ENCODE peak calls at places on chromosomes 1 and 21, in seven cellular contexts. One of them, this sample, is unnamed.

GRCh38 chr1:230029244-230029643 is 37.8 kb upstream of the GALNT2 start:
- DNase-seq in heart right ventricle: no peak
- DNase-seq in SK-N-SH: no peak
- DNase-seq in keratinocyte: no peak
- DNase-seq in astrocyte: no peak
- DNase-seq in A549: no peak
- DNase-seq in stomach: no peak
- DNase-seq in this sample: no peak

GRCh38 chr1:36024761-36025303 is 59.1 kb upstream of the TEKT2 start:
- DNase-seq in heart right ventricle: no peak
- DNase-seq in SK-N-SH: no peak
- DNase-seq in keratinocyte: no peak
- DNase-seq in astrocyte: no peak
- DNase-seq in A549: no peak
- DNase-seq in stomach: no peak
- DNase-seq in this sample: no peak

GRCh38 chr1:203307690-203308126 is 2.4 kb downstream of the BTG2 start:
- DNase-seq in heart right ventricle: no peak
- DNase-seq in SK-N-SH: no peak
- DNase-seq in keratinocyte: no peak
- DNase-seq in astrocyte: no peak
- DNase-seq in A549: no peak
- DNase-seq in stomach: no peak
- DNase-seq in this sample: peak; percentile 60

GRCh38 chr1:22018583-22019559 is 17.4 kb downstream of the CELA3A start:
- DNase-seq in heart right ventricle: no peak
- DNase-seq in SK-N-SH: no peak
- DNase-seq in keratinocyte: no peak
- DNase-seq in astrocyte: peak; percentile 85
- DNase-seq in A549: peak; percentile 66
- DNase-seq in stomach: peak; percentile 35
- DNase-seq in this sample: no peak

GRCh38 chr1:91924146-91924545 is 25.1 kb upstream of the BRDT start:
- DNase-seq in heart right ventricle: no peak
- DNase-seq in SK-N-SH: no peak
- DNase-seq in keratinocyte: no peak
- DNase-seq in astrocyte: peak; percentile 86
- DNase-seq in A549: peak; percentile 10
- DNase-seq in stomach: no peak
- DNase-seq in this sample: no peak

GRCh38 chr1:20604678-20605077 is 15.8 kb downstream of the CDA start:
- DNase-seq in heart right ventricle: no peak
- DNase-seq in SK-N-SH: no peak
- DNase-seq in keratinocyte: no peak
- DNase-seq in astrocyte: no peak
- DNase-seq in A549: peak; percentile 28
- DNase-seq in stomach: no peak
- DNase-seq in this sample: no peak

GRCh38 chr1:57112148-57112547 is 146.3 kb upstream of the C8B start:
- DNase-seq in heart right ventricle: no peak
- DNase-seq in SK-N-SH: no peak
- DNase-seq in keratinocyte: no peak
- DNase-seq in astrocyte: peak; percentile 51
- DNase-seq in A549: no peak
- DNase-seq in stomach: no peak
- DNase-seq in this sample: no peak

GRCh38 chr1:51421961-51422360 is 91.6 kb upstream of the TTC39A start:
- DNase-seq in heart right ventricle: no peak
- DNase-seq in SK-N-SH: peak; percentile 65
- DNase-seq in keratinocyte: no peak
- DNase-seq in astrocyte: peak; percentile 58
- DNase-seq in A549: peak; percentile 24
- DNase-seq in stomach: no peak
- DNase-seq in this sample: no peak

GRCh38 chr1:184745929-184746583 is 8.6 kb downstream of the EDEM3 start:
- DNase-seq in heart right ventricle: no peak
- DNase-seq in SK-N-SH: peak; percentile 60
- DNase-seq in keratinocyte: no peak
- DNase-seq in astrocyte: no peak
- DNase-seq in A549: no peak
- DNase-seq in stomach: no peak
- DNase-seq in this sample: no peak
- H3K4me1 ChIP-seq in heart right ventricle: peaks cover 3% of the 10 kb centered on the region
- H3K4me1 ChIP-seq in SK-N-SH: peaks cover 19% of the 10 kb centered on the region
- H3K4me1 ChIP-seq in keratinocyte: no peaks in the 10 kb centered on the region
- H3K4me1 ChIP-seq in astrocyte: no peaks in the 10 kb centered on the region
- H3K4me1 ChIP-seq in A549: peaks cover 13% of the 10 kb centered on the region
- H3K4me1 ChIP-seq in stomach: peaks cover 81% of the 10 kb centered on the region
- H3K4me1 ChIP-seq in this sample: peaks cover 14% of the 10 kb centered on the region

DNA sequence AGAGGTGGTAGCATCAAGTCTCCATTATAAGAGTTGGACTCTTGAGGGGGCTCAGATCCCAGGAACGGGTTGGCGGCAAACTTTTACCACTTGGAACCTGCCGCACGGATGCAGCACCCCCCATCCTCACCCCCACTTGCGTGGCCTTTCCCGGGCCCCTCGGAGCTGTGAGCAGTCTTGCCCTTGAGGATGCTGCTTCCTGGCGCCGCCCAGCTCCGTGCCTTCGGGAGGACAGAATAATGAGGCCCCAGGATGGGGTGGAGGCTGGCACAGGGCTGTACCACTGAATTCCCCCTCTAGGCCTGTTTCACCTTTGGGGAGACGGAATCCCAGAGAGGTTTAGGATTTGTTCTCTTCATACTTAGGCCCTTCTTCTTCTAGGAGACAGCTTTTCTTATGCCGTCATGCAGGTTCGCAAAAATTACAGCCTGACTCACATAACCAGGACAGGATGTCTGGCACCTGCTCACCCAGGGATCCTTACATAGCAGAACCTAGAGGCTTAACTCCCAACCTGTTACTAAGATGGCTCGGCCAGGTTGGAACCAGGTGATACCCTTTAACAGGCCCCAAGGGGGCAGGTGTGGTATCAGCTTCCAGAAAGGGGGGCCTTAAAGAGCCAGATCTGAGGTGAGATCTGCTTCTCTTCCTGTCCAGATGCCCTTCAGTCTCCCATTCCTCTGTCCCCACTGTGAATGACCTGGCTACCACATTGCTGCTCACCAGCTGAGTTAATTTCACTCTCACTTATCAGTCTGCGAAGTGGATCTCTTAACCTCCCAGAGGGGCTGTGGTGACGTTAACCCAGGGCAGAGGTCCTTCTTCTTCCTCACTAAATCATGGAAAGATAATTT is 1.5 kb downstream of the TRNP1 start:
- DNase-seq in heart right ventricle: no peak
- DNase-seq in SK-N-SH: no peak
- DNase-seq in keratinocyte: no peak
- DNase-seq in astrocyte: no peak
- DNase-seq in A549: no peak
- DNase-seq in stomach: no peak
- DNase-seq in this sample: no peak
- H3K4me1 ChIP-seq in heart right ventricle: peaks cover 24% of the 10 kb centered on the region
- H3K4me1 ChIP-seq in SK-N-SH: peaks cover 23% of the 10 kb centered on the region
- H3K4me1 ChIP-seq in keratinocyte: peaks cover 66% of the 10 kb centered on the region
- H3K4me1 ChIP-seq in astrocyte: peaks cover 58% of the 10 kb centered on the region
- H3K4me1 ChIP-seq in A549: peaks cover 64% of the 10 kb centered on the region
- H3K4me1 ChIP-seq in stomach: peaks cover 94% of the 10 kb centered on the region
- H3K4me1 ChIP-seq in this sample: peaks cover 66% of the 10 kb centered on the region

DNA sequence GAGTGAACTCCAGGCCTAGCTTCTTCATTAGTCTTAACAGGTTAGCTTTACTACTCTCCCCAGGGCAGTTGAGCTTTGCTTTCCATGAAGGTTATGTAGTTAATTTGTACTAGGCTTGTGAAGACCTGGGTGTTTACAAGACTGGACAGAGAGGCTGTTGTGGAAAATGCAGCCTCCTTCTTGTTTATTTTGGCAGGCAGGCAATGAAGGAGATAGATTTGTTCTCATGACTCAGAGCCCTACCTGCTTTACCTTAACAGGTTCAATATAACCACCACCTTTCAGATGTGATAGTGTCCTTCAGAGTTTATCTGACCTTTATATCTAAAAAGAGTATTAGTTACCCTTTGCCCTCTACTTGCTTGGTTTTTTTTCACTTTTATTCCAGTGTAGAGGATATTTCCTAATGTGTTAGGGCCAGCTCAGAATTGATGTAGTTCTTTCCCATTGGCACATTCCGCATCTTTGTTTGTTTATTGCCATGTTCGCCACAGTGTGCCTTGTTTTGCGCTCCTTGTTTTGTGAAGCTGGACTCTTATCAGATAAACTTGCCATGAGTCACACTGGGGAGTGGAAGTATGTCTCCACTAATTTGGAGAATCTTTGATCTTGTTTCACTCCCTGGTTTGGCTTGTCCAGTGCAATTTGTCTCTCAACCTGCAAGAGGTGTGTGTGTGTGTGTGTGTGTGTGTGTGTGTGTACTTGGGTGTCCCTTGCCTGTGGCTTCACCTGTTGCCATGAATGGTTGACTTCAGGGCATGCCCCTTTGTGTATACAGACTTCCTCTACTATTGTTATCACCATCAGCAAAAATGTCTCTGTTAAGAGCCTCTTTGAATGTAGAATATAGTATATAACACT is 87.4 kb upstream of the MACF1 start:
- DNase-seq in heart right ventricle: no peak
- DNase-seq in SK-N-SH: no peak
- DNase-seq in keratinocyte: no peak
- DNase-seq in astrocyte: peak; percentile 75
- DNase-seq in A549: no peak
- DNase-seq in stomach: no peak
- DNase-seq in this sample: no peak
- H3K4me1 ChIP-seq in heart right ventricle: no peaks in the 10 kb centered on the region
- H3K4me1 ChIP-seq in SK-N-SH: peaks cover 25% of the 10 kb centered on the region
- H3K4me1 ChIP-seq in keratinocyte: peaks cover 63% of the 10 kb centered on the region
- H3K4me1 ChIP-seq in astrocyte: peaks cover 26% of the 10 kb centered on the region
- H3K4me1 ChIP-seq in A549: peaks cover 42% of the 10 kb centered on the region
- H3K4me1 ChIP-seq in stomach: peaks cover 56% of the 10 kb centered on the region
- H3K4me1 ChIP-seq in this sample: peaks cover 57% of the 10 kb centered on the region

GRCh38 chr1:92924501-92924900 is 36.8 kb downstream of the DIPK1A start:
- DNase-seq in heart right ventricle: no peak
- DNase-seq in SK-N-SH: no peak
- DNase-seq in keratinocyte: no peak
- DNase-seq in astrocyte: no peak
- DNase-seq in A549: peak; percentile 49
- DNase-seq in stomach: no peak
- DNase-seq in this sample: no peak
- H3K4me1 ChIP-seq in heart right ventricle: no peaks in the 10 kb centered on the region
- H3K4me1 ChIP-seq in SK-N-SH: peaks cover 4% of the 10 kb centered on the region
- H3K4me1 ChIP-seq in keratinocyte: no peaks in the 10 kb centered on the region
- H3K4me1 ChIP-seq in astrocyte: no peaks in the 10 kb centered on the region
- H3K4me1 ChIP-seq in A549: peaks cover 33% of the 10 kb centered on the region
- H3K4me1 ChIP-seq in stomach: no peaks in the 10 kb centered on the region
- H3K4me1 ChIP-seq in this sample: no peaks in the 10 kb centered on the region

GRCh38 chr21:15054089-15054488 is 10.7 kb downstream of the NRIP1 start:
- DNase-seq in heart right ventricle: no peak
- DNase-seq in SK-N-SH: no peak
- DNase-seq in keratinocyte: no peak
- DNase-seq in astrocyte: no peak
- DNase-seq in A549: no peak
- DNase-seq in stomach: no peak
- DNase-seq in this sample: no peak
- H3K4me1 ChIP-seq in heart right ventricle: peaks cover 6% of the 10 kb centered on the region
- H3K4me1 ChIP-seq in SK-N-SH: no peaks in the 10 kb centered on the region
- H3K4me1 ChIP-seq in keratinocyte: no peaks in the 10 kb centered on the region
- H3K4me1 ChIP-seq in astrocyte: peaks cover 13% of the 10 kb centered on the region
- H3K4me1 ChIP-seq in A549: peaks cover 83% of the 10 kb centered on the region
- H3K4me1 ChIP-seq in stomach: peaks cover 98% of the 10 kb centered on the region
- H3K4me1 ChIP-seq in this sample: peaks cover 86% of the 10 kb centered on the region

DNA sequence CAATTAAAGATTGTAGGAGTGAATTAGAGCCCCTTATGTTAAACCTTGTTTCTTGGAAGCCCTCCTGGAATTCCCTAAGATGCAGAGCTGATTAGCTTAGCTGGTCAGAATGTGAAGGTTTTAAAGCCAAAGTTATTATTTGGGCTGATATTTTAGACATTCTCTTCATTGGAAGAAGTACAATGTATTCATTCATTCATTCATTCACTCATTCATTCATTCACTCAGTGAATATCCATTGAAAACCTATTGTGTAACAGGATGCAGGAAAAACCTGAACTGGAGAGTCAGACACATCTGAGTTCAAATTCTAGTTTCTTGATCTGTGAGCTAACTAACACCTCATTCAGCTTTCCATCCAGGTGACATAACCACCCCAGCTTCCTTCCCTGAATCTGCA is 29.7 kb downstream of the DDR2 start:
- DNase-seq in heart right ventricle: no peak
- DNase-seq in SK-N-SH: no peak
- DNase-seq in keratinocyte: no peak
- DNase-seq in astrocyte: no peak
- DNase-seq in A549: no peak
- DNase-seq in stomach: no peak
- DNase-seq in this sample: no peak
- H3K4me1 ChIP-seq in heart right ventricle: no peaks in the 10 kb centered on the region
- H3K4me1 ChIP-seq in SK-N-SH: peaks cover 84% of the 10 kb centered on the region
- H3K4me1 ChIP-seq in keratinocyte: no peaks in the 10 kb centered on the region
- H3K4me1 ChIP-seq in astrocyte: peaks cover 12% of the 10 kb centered on the region
- H3K4me1 ChIP-seq in A549: peaks cover 4% of the 10 kb centered on the region
- H3K4me1 ChIP-seq in stomach: peaks cover 19% of the 10 kb centered on the region
- H3K4me1 ChIP-seq in this sample: peaks cover 11% of the 10 kb centered on the region

GRCh38 chr1:169914534-169914933 is 20.8 kb upstream of the SCYL3 start:
- DNase-seq in heart right ventricle: no peak
- DNase-seq in SK-N-SH: no peak
- DNase-seq in keratinocyte: no peak
- DNase-seq in astrocyte: peak; percentile 59
- DNase-seq in A549: no peak
- DNase-seq in stomach: no peak
- DNase-seq in this sample: no peak
- H3K4me1 ChIP-seq in heart right ventricle: no peaks in the 10 kb centered on the region
- H3K4me1 ChIP-seq in SK-N-SH: peaks cover 11% of the 10 kb centered on the region
- H3K4me1 ChIP-seq in keratinocyte: peaks cover 14% of the 10 kb centered on the region
- H3K4me1 ChIP-seq in astrocyte: peaks cover 7% of the 10 kb centered on the region
- H3K4me1 ChIP-seq in A549: peaks cover 14% of the 10 kb centered on the region
- H3K4me1 ChIP-seq in stomach: no peaks in the 10 kb centered on the region
- H3K4me1 ChIP-seq in this sample: no peaks in the 10 kb centered on the region

GRCh38 chr1:167631987-167632680 is 2.1 kb downstream of the RCSD1 start:
- DNase-seq in heart right ventricle: no peak
- DNase-seq in SK-N-SH: no peak
- DNase-seq in keratinocyte: no peak
- DNase-seq in astrocyte: no peak
- DNase-seq in A549: no peak
- DNase-seq in stomach: no peak
- DNase-seq in this sample: no peak
- H3K4me1 ChIP-seq in heart right ventricle: peaks cover 30% of the 10 kb centered on the region
- H3K4me1 ChIP-seq in SK-N-SH: no peaks in the 10 kb centered on the region
- H3K4me1 ChIP-seq in keratinocyte: peaks cover 4% of the 10 kb centered on the region
- H3K4me1 ChIP-seq in astrocyte: no peaks in the 10 kb centered on the region
- H3K4me1 ChIP-seq in A549: peaks cover 7% of the 10 kb centered on the region
- H3K4me1 ChIP-seq in stomach: peaks cover 80% of the 10 kb centered on the region
- H3K4me1 ChIP-seq in this sample: peaks cover 36% of the 10 kb centered on the region

This sample was measured in tibial artery.